ENCODE peak calls at places on chromosomes 16 and 17, in six cellular contexts. N is gastrocnemius medialis, V is ovary, W is IMR-90, I is endothelial cell of umbilical vein, E is body of pancreas. O is an unnamed sample.

GRCh38 chr16:12236491-12237030 is 260.0 kb downstream of the SNX29 start:
- DNase-seq in N (no peak), V (no peak), W (peak; percentile 20), I (no peak), E (no peak), O (no peak)

GRCh38 chr16:70250748-70251650 is 741 bp downstream of the EXOSC6 start:
- DNase-seq in N (no peak), V (peak; percentile 63), W (peak; percentile 35), I (peak; percentile 72), E (peak; percentile 46), O (peak; percentile 63)

GRCh38 chr17:65359016-65359415 is 202.4 kb downstream of the AXIN2 start:
- DNase-seq in N (no peak), V (no peak), W (peak; percentile 84), I (peak; percentile 66), E (no peak), O (no peak)

GRCh38 chr17:51217946-51218345 is 41.9 kb downstream of the MBTD1 start:
- DNase-seq in N (no peak), V (no peak), W (no peak), I (no peak), E (no peak), O (no peak)

GRCh38 chr17:34980681-34981537 is 597 bp downstream of the LIG3 start:
- DNase-seq in N (peak; percentile 47), V (peak; percentile 86), W (peak; percentile 80), I (peak; percentile 80), E (peak; percentile 83), O (peak; percentile 83)

GRCh38 chr16:80273635-80274538 is 266.9 kb upstream of the DYNLRB2 start:
- DNase-seq in N (no peak), V (no peak), W (peak; percentile 75), I (no peak), E (no peak), O (no peak)

GRCh38 chr17:35786941-35787432 is 8.5 kb downstream of the MMP28 start:
- DNase-seq in N (no peak), V (no peak), W (peak; percentile 60), I (no peak), E (no peak), O (no peak)

GRCh38 chr16:14523632-14524031 is 106.4 kb downstream of the PARN start:
- DNase-seq in N (no peak), V (no peak), W (no peak), I (no peak), E (no peak), O (no peak)

GRCh38 chr17:55237826-55238196 is 26.9 kb upstream of the HLF start:
- DNase-seq in N (no peak), V (no peak), W (no peak), I (no peak), E (no peak), O (no peak)

GRCh38 chr17:40450175-40450574 is 6.9 kb downstream of the IGFBP4 start:
- DNase-seq in N (no peak), V (peak; percentile 55), W (peak; percentile 45), I (peak; percentile 65), E (peak; percentile 63), O (no peak)

GRCh38 chr17:65514541-65514940 is 46.9 kb downstream of the AXIN2 start:
- DNase-seq in N (no peak), V (no peak), W (peak; percentile 14), I (no peak), E (no peak), O (no peak)

GRCh38 chr16:86778978-86779377 is 200.6 kb downstream of the FOXL1 start:
- DNase-seq in N (no peak), V (no peak), W (no peak), I (no peak), E (no peak), O (no peak)

GRCh38 chr17:82084373-82085030 is 13.5 kb downstream of the FASN start:
- DNase-seq in N (no peak), V (no peak), W (no peak), I (no peak), E (no peak), O (no peak)

GRCh38 chr16:59586331-59586730 is 852.2 kb upstream of the GOT2 start:
- DNase-seq in N (no peak), V (no peak), W (no peak), I (no peak), E (no peak), O (no peak)

GRCh38 chr17:77527394-77527793 is 386.6 kb downstream of the SEC14L1 start:
- DNase-seq in N (no peak), V (no peak), W (no peak), I (no peak), E (no peak), O (no peak)

GRCh38 chr17:61398721-61399130 is 917 bp upstream of the TBX2 start:
- DNase-seq in N (no peak), V (no peak), W (peak; percentile 28), I (no peak), E (no peak), O (no peak)

GRCh38 chr17:29133146-29133713 is 47.0 kb downstream of the MYO18A start:
- DNase-seq in N (peak; percentile 87), V (no peak), W (peak; percentile 89), I (no peak), E (no peak), O (no peak)

GRCh38 chr17:2883544-2884203 is 87.4 kb downstream of the RAP1GAP2 start:
- DNase-seq in N (no peak), V (no peak), W (peak; percentile 62), I (no peak), E (peak; percentile 83), O (no peak)

GRCh38 chr17:6457688-6458190 is 13.5 kb downstream of the PIMREG start:
- DNase-seq in N (no peak), V (peak; percentile 33), W (no peak), I (no peak), E (no peak), O (no peak)

GRCh38 chr17:30554839-30555751 is 77.9 kb downstream of the GOSR1 start:
- DNase-seq in N (no peak), V (peak; percentile 21), W (peak; percentile 15), I (peak; percentile 34), E (no peak), O (peak; percentile 2)

GRCh38 chr17:83071966-83072562 is 7.3 kb upstream of the METRNL start:
- DNase-seq in N (no peak), V (no peak), W (no peak), I (no peak), E (no peak), O (no peak)

DNA sequence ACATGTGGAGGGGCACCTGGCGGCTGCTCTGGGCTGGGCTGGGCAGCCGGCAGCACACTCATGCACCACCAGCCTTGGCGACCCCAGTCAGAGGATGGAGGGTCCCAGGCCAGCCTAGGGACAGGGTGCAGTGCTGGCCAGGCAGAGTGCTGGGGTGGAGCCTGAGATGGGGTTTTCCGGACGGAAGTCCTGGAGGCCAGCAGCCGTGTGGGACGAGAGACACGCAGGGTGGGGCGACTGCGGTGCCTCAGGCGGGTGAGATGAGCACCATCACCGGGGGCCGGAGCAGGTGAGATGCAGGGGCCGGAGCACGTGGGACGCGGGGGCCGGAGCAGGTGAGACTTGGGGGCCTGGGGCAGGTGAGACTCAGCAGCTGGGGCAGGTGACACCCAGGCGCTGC is 55.2 kb downstream of the LMF1 start:
- DNase-seq in N (no peak), V (no peak), W (no peak), I (no peak), E (no peak), O (no peak)
- TF ChIP-seq POLR2A in N (no peak), V (no peak), W (no peak), I (no peak), E (no peak), O (no peak)

GRCh38 chr17:7557825-7558543 is 566 bp upstream of the TNFSF13 start:
- DNase-seq in N (peak; percentile 70), V (peak; percentile 91), W (peak; percentile 49), I (peak; percentile 89), E (peak; percentile 97), O (peak; percentile 81)
- TF ChIP-seq POLR2A in N (peak; percentile 49), V (peak; percentile 36), W (no peak), I (peak; percentile 84), E (peak; percentile 91), O (no peak)

GRCh38 chr16:48611329-48612137 is 1.6 kb upstream of the N4BP1 start:
- DNase-seq in N (no peak), V (no peak), W (no peak), I (no peak), E (no peak), O (no peak)
- TF ChIP-seq POLR2A in N (no peak), V (no peak), W (no peak), I (no peak), E (no peak), O (no peak)

DNA sequence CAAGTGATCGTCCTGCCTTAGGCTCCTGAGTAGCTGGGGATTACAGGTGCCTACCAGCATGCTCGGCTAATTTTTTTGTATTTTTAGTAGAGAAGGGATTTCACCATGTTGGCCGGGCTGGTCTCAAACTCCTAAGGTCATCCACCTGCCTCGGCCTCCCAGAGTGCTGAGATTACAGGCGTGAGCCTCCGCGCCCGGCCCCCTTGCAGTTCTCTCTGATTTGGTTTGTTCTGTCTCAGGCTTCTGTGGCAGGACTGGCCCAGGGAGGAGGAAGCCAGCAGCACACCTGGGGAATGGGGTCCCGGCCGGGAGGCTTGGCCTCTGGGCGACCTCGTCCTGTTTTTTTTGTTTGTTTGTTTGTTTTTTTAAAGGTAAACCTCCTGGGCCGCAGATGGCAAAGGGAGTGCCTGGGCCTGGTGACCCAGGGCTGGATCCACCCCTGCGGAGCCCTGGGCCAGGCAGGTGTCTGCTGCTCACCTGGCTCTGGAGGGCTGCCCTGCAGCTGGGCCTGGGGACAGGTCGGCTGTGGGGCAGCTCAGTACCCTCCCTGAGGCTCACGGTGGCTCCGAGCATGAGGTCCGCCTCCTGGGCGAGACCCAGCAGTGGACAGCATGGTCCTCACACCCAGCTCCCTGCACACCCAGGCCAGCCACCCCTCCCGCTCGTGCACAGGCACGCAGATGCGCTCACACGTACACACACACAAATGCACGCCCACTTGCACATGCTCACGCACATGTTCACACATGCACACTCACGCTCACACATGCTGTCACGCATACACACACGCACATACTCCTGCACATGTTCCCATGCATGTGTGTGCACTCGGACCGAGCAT is 3.3 kb upstream of the NUDT16L1 start:
- DNase-seq in N (no peak), V (peak; percentile 42), W (no peak), I (no peak), E (no peak), O (no peak)
- TF ChIP-seq POLR2A in N (no peak), V (no peak), W (no peak), I (no peak), E (no peak), O (no peak)

GRCh38 chr16:30650369-30651123 is at the start of gene PRR14:
- DNase-seq in N (peak; percentile 100), V (peak; percentile 100), W (peak; percentile 99), I (peak; percentile 100), E (peak; percentile 100), O (peak; percentile 100)
- TF ChIP-seq POLR2A in N (peak; percentile 74), V (peak; percentile 41), W (no peak), I (peak; percentile 25), E (peak; percentile 61), O (no peak)

DNA sequence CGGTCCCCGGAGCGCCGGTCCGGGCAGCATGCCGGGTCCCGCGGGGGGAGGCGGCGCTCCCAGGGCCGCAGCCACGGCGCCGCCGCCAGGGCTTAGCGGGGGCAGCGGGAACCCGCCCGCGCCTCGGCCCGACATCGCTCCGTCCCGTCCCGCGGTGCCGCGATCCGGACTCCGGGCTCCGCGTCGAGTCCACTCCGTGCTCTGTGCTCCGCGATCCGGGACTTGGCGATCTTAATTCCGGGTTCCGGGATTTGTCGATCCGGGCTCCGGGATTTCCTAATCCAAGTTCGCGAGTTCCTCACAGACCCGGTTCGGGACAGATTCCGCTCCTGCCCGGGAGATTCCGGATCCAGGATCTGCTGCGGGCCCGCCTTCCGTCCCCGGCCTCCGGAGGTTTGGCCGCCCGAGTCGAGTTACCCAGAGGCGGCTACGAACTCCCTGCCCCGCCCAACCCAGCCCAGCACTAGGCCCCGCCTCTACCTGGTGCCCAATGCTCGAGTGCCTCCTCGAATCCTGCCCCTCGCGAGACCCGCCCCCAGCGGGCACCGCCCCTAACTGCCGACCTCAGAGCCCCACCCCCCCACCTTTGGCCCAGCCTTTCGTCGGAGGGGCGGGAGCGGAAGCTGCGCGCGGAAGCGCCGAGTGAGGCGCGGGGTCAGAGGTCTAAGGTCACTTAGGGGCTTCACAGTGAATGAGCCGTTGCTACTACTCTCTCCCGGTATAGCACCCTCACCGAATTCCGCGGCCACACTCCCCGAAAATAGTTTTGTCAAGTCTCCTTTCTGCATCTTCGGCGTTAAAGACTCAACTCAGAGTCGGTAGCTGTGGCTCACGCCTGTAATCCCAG is at the start of gene SMARCD2:
- DNase-seq in N (peak; percentile 99), V (peak; percentile 99), W (peak; percentile 99), I (peak; percentile 99), E (peak; percentile 99), O (peak; percentile 99)
- TF ChIP-seq POLR2A in N (peak; percentile 82), V (peak; percentile 96), W (peak; percentile 65), I (peak; percentile 59), E (peak; percentile 72), O (peak; percentile 51)

O was measured in testis.